ENCODE peak calls at places on chromosomes 13 and 19, in four cellular contexts. T is stimulated activated CD4-positive, alpha-beta T cell treated with anti-CD3 and anti-CD28 coated beads, Interleukin-1b, Interleukin-23, amount 100 ng/mL, for 4 hours; C is activated T-helper 1 cell treated with anti-CD3 and anti-CD28 coated beads, Interleukin-2, amount 50 U/mL, for 16 hours; F is cardiac muscle cell. P is an unnamed sample.

GRCh38 chr13:69720278-69720983 is 387.2 kb upstream of the ATXN8OS start:
- DNase-seq in C (no peak), T (no peak), F (no peak), P (no peak)

GRCh38 chr13:33862006-33862405 is 44.1 kb downstream of the RFC3 start:
- DNase-seq in F (no peak), T (no peak), C (no peak), P (no peak)

GRCh38 chr13:32409561-32410440 is 18.1 kb downstream of the N4BP2L1 start:
- DNase-seq in T (no peak), F (peak), C (no peak), P (peak)

GRCh38 chr19:14554382-14554812 is 17.5 kb downstream of the NDUFB7 start:
- DNase-seq in C (no peak), F (no peak), T (no peak), P (peak)

GRCh38 chr13:72990883-72991282 is 67.9 kb upstream of the KLF5 start:
- DNase-seq in C (no peak), T (no peak), F (no peak), P (no peak)

GRCh38 chr19:29581398-29581797 is 24.7 kb upstream of the POP4 start:
- DNase-seq in T (no peak), F (no peak), C (no peak), P (no peak)

GRCh38 chr19:3852614-3853254 is 16.1 kb downstream of the ZFR2 start:
- DNase-seq in T (no peak), C (no peak), F (no peak), P (no peak)

GRCh38 chr19:38455031-38455430 is 21.5 kb downstream of the RYR1 start:
- DNase-seq in F (peak), C (no peak), T (no peak), P (no peak)

GRCh38 chr13:111354789-111355188 is 34.3 kb downstream of the TEX29 start:
- DNase-seq in F (no peak), C (no peak), T (no peak), P (no peak)

GRCh38 chr13:110484290-110485048 is 77.1 kb downstream of the RAB20 start:
- DNase-seq in C (no peak), T (no peak), F (no peak), P (no peak)